ENCODE peak calls at places on chromosomes 12 and 14, in seven cellular contexts. P is NCI-H774, L is ecto neural progenitor cell, S is GM23338, M is retina, G is glutamatergic neuron, A is anterior cingulate cortex. Z is an unnamed sample.

GRCh38 chr12:3216726-3217682 is 139.8 kb downstream of the TSPAN9 start:
- DNase-seq in M (no peak), S (no peak), P (no peak), L (no peak), G (no peak), A (no peak), Z (no peak)

GRCh38 chr12:77433799-77434198 is 368.4 kb upstream of the E2F7 start:
- DNase-seq in L (no peak), A (no peak), M (no peak), S (no peak), P (no peak), G (no peak), Z (no peak)

GRCh38 chr14:98182385-98183055 is 1089.5 kb downstream of the BCL11B start:
- DNase-seq in P (no peak), G (no peak), A (no peak), S (no peak), M (no peak), L (no peak), Z (no peak)

GRCh38 chr12:39441963-39442894 is 691 bp downstream of the KIF21A start:
- DNase-seq in A (peak), S (peak), P (peak), L (peak), M (peak), G (peak), Z (peak)

GRCh38 chr12:122519418-122519817 is 7.3 kb downstream of the RSRC2 start:
- DNase-seq in G (no peak), L (no peak), S (no peak), A (no peak), M (no peak), P (no peak), Z (no peak)

GRCh38 chr14:74238974-74239847 is at the start of gene VSX2:
- DNase-seq in G (no peak), P (no peak), L (peak), M (peak), A (no peak), S (peak), Z (no peak)

GRCh38 chr12:2826036-2826435 is 8.8 kb downstream of the NRIP2 start:
- DNase-seq in M (no peak), L (no peak), S (no peak), A (no peak), P (no peak), G (no peak), Z (no peak)

GRCh38 chr12:123934829-123935228 is 37.8 kb downstream of the CCDC92 start:
- DNase-seq in A (no peak), P (no peak), S (no peak), M (no peak), G (no peak), L (no peak), Z (no peak)

GRCh38 chr14:60165547-60165876 is 314 bp upstream of the DHRS7 start:
- DNase-seq in A (no peak), P (no peak), S (no peak), L (no peak), G (no peak), M (no peak), Z (no peak)

GRCh38 chr14:63770187-63770807 is 42.4 kb upstream of the SGPP1 start:
- DNase-seq in P (no peak), L (no peak), M (no peak), G (no peak), S (peak), A (no peak), Z (peak)

GRCh38 chr14:61341275-61342210 is 20.2 kb downstream of the PRKCH start:
- DNase-seq in A (no peak), L (no peak), S (no peak), P (no peak), M (no peak), G (no peak), Z (no peak)

GRCh38 chr14:76918176-76918750 is 92.1 kb downstream of the LRRC74A start:
- DNase-seq in L (peak), G (no peak), M (no peak), S (no peak), A (peak), P (no peak), Z (no peak)

GRCh38 chr14:54715244-54715643 is 148.3 kb downstream of the SAMD4A start:
- DNase-seq in L (no peak), G (no peak), A (no peak), P (no peak), S (peak), M (no peak), Z (no peak)

GRCh38 chr12:124394462-124395128 is 99.7 kb downstream of the RFLNA start:
- DNase-seq in A (no peak), G (no peak), S (no peak), P (no peak), L (no peak), M (no peak), Z (no peak)

GRCh38 chr12:125533434-125534029 is 468.3 kb downstream of the AACS start:
- DNase-seq in M (peak), L (peak), S (peak), P (peak), A (peak), G (peak), Z (no peak)

GRCh38 chr14:32724864-32725550 is 213.7 kb upstream of the NPAS3 start:
- DNase-seq in M (no peak), P (no peak), L (no peak), A (no peak), G (no peak), S (peak), Z (no peak)

GRCh38 chr12:11949738-11950403 is 120.9 kb upstream of the BCL2L14 start:
- DNase-seq in P (no peak), G (no peak), A (peak), S (no peak), L (no peak), M (no peak), Z (no peak)

GRCh38 chr12:53200107-53200457 is 7.0 kb downstream of the ITGB7 start:
- DNase-seq in S (no peak), L (no peak), G (no peak), A (no peak), M (no peak), P (no peak), Z (no peak)

GRCh38 chr14:37668646-37669045 is 73.2 kb downstream of the TTC6 start:
- DNase-seq in P (no peak), M (no peak), L (no peak), S (no peak), A (no peak), G (no peak), Z (no peak)

GRCh38 chr12:132109741-132110140 is 34.4 kb downstream of the DDX51 start:
- DNase-seq in G (no peak), S (no peak), L (no peak), A (no peak), M (no peak), P (no peak), Z (no peak)

GRCh38 chr12:46268349-46268616 is 560 bp downstream of the SLC38A1 start:
- DNase-seq in L (no peak), G (no peak), S (no peak), M (no peak), P (peak), A (no peak), Z (no peak)

GRCh38 chr14:76995279-76996035 is 33.1 kb downstream of the IRF2BPL start:
- DNase-seq in P (no peak), A (no peak), S (no peak), G (no peak), M (no peak), L (no peak), Z (no peak)

GRCh38 chr12:98893601-98894411 is 248.7 kb downstream of the APAF1 start:
- DNase-seq in S (peak), L (peak), P (no peak), M (peak), A (no peak), G (no peak), Z (no peak)

GRCh38 chr14:78325911-78326310 is 155.7 kb downstream of the NRXN3 start:
- DNase-seq in A (no peak), S (no peak), L (no peak), P (no peak), M (no peak), G (no peak), Z (no peak)

GRCh38 chr12:64709429-64709828 is 49.8 kb downstream of the GNS start:
- DNase-seq in M (no peak), A (no peak), L (no peak), S (no peak), P (no peak), G (no peak), Z (no peak)

GRCh38 chr14:31819281-31819680 is 257.8 kb upstream of the ARHGAP5 start:
- DNase-seq in A (no peak), M (no peak), S (no peak), L (no peak), P (no peak), G (no peak), Z (no peak)

GRCh38 chr14:68924392-68925158 is 54.5 kb downstream of the ACTN1 start:
- DNase-seq in G (no peak), A (no peak), M (no peak), P (no peak), S (peak), L (peak), Z (no peak)

GRCh38 chr12:62654558-62655241 is 188.1 kb downstream of the MON2 start:
- DNase-seq in A (no peak), G (no peak), L (no peak), S (no peak), M (no peak), P (no peak), Z (no peak)

GRCh38 chr12:79407671-79408622 is 282.8 kb downstream of the PAWR start:
- DNase-seq in S (peak), G (peak), M (no peak), L (peak), P (no peak), A (peak), Z (peak)

GRCh38 chr14:68780358-68781160 is 12.3 kb downstream of the ZFP36L1 start:
- DNase-seq in L (peak), S (no peak), A (no peak), P (no peak), G (peak), M (peak), Z (no peak)

GRCh38 chr14:53640695-53641094 is 315.9 kb downstream of the BMP4 start:
- DNase-seq in G (no peak), P (no peak), A (no peak), S (no peak), L (no peak), M (no peak), Z (no peak)

GRCh38 chr12:128813883-128814282 is 9.9 kb downstream of the SLC15A4 start:
- DNase-seq in A (no peak), L (no peak), M (no peak), G (no peak), P (no peak), S (no peak), Z (no peak)

Z was measured in memory B cell.